ENCODE peak calls at places on chromosomes 2 and 18, in five cellular contexts. R is NCI-H2029 treated with DMSO at 0.1 percent for 48 hours; M is non-pigmented ciliary epithelial cell; J is stimulated activated CD8-positive, alpha-beta memory T cell treated with anti-CD3 and anti-CD28 coated beads, Interleukin-15, amount 100 ng/mL, for 4 hours; O is HEK293T. H is an unnamed sample.

GRCh38 chr2:112148477-112148876 is 10.3 kb downstream of the FBLN7 start:
- DNase-seq in R (no peak), M (no peak), J (no peak), O (no peak), H (no peak)

GRCh38 chr2:56009758-56010534 is 86.4 kb upstream of the EFEMP1 start:
- DNase-seq in R (peak; percentile 32), M (peak; percentile 47), J (no peak), O (no peak), H (no peak)

GRCh38 chr2:46569061-46569560 is 89.7 kb downstream of the TMEM247 start:
- DNase-seq in R (no peak), M (no peak), J (no peak), O (no peak), H (no peak)

GRCh38 chr2:189318761-189319160 is 122.5 kb upstream of the WDR75 start:
- DNase-seq in R (no peak), M (no peak), J (no peak), O (no peak), H (no peak)

GRCh38 chr2:54459037-54459441 is 2.9 kb downstream of the SPTBN1 start:
- DNase-seq in R (no peak), M (no peak), J (no peak), O (no peak), H (no peak)

GRCh38 chr2:159850789-159851188 is 52.8 kb upstream of the CD302 start:
- DNase-seq in R (no peak), M (no peak), J (no peak), O (no peak), H (no peak)

GRCh38 chr2:230473378-230473777 is 57.4 kb downstream of the SP100 start:
- DNase-seq in R (no peak), M (no peak), J (no peak), O (no peak), H (no peak)

GRCh38 chr18:63063171-63063570 is 256.4 kb downstream of the BCL2 start:
- DNase-seq in R (no peak), M (no peak), J (no peak), O (no peak), H (no peak)

GRCh38 chr18:68797901-68798300 is at the start of gene CCDC102B:
- DNase-seq in R (peak; percentile 14), M (peak; percentile 62), J (no peak), O (no peak), H (no peak)

GRCh38 chr18:48836231-48836805 is 114.4 kb downstream of the SMAD7 start:
- DNase-seq in R (no peak), M (no peak), J (no peak), O (no peak), H (no peak)

GRCh38 chr18:77147418-77147852 is 14.9 kb upstream of the MBP start:
- DNase-seq in R (no peak), M (no peak), J (no peak), O (no peak), H (no peak)

GRCh38 chr2:192124576-192124975 is 70.2 kb downstream of the TMEFF2 start:
- DNase-seq in R (no peak), M (no peak), J (no peak), O (no peak), H (no peak)

GRCh38 chr2:19574788-19575260 is 216.4 kb upstream of the OSR1 start:
- DNase-seq in R (no peak), M (peak; percentile 43), J (no peak), O (no peak), H (no peak)

GRCh38 chr18:75478996-75479870 is 51.7 kb upstream of the SMIM21 start:
- DNase-seq in R (peak; percentile 2), M (no peak), J (no peak), O (peak; percentile 32), H (peak; percentile 60)

GRCh38 chr2:47250576-47251403 is 95.7 kb upstream of the STPG4 start:
- DNase-seq in R (peak; percentile 29), M (no peak), J (no peak), O (no peak), H (no peak)

GRCh38 chr2:112938904-112939303 is 27.9 kb downstream of the IL37 start:
- DNase-seq in R (no peak), M (no peak), J (no peak), O (no peak), H (no peak)

H was measured in D341Med.